ENCODE peak calls at places on chromosomes 13 and 19, in seven cellular contexts. M is HCT116; D is upper lobe of right lung; V is IMR-90; I is CD8-positive, alpha-beta T cell; F is psoas muscle; W is Peyer's patch. H is an unnamed sample. For H3K27me3, the result is how much of the 10 kb centered on the place peaks cover.

GRCh38 chr13:107117327-107118012 is 549.5 kb upstream of the ARGLU1 start:
- DNase-seq in D (no peak), F (no peak), I (no peak), W (no peak), M (no peak), V (peak), H (no peak)

GRCh38 chr13:69178000-69178399 is 929.6 kb upstream of the ATXN8OS start:
- DNase-seq in W (no peak), M (no peak), I (no peak), V (no peak), F (no peak), D (no peak), H (no peak)

GRCh38 chr19:14248578-14249011 is 42.6 kb upstream of the ADGRL1 start:
- DNase-seq in F (no peak), V (no peak), D (no peak), W (peak), I (peak), M (no peak), H (no peak)

GRCh38 chr13:47433461-47434005 is 536.7 kb upstream of the HTR2A start:
- DNase-seq in W (no peak), F (no peak), M (no peak), D (no peak), V (peak), I (no peak), H (no peak)

GRCh38 chr13:36559388-36559787 is 114.4 kb upstream of the SERTM1 start:
- DNase-seq in W (no peak), I (no peak), V (no peak), D (no peak), M (no peak), F (no peak), H (no peak)

GRCh38 chr19:29811125-29812079 is at the start of gene CCNE1:
- DNase-seq in F (peak), W (peak), M (peak), V (peak), D (peak), I (peak), H (peak)

GRCh38 chr13:108993346-108993745 is 363.9 kb downstream of the MYO16 start:
- DNase-seq in M (no peak), F (no peak), I (no peak), V (peak), D (no peak), W (no peak), H (no peak)

GRCh38 chr13:20191902-20192469 is 752 bp downstream of the GJB2 start:
- DNase-seq in I (no peak), W (no peak), F (no peak), D (no peak), V (no peak), M (no peak), H (no peak)

GRCh38 chr19:48613024-48613851 is 1.6 kb downstream of the FAM83E start:
- DNase-seq in M (no peak), W (no peak), F (peak), V (no peak), D (peak), I (no peak), H (no peak)

GRCh38 chr13:50125556-50126377 is 110.5 kb downstream of the KCNRG start:
- DNase-seq in M (peak), W (peak), F (peak), I (peak), D (peak), V (peak), H (no peak)

GRCh38 chr19:532578-533484 is 1.3 kb downstream of the CDC34 start:
- DNase-seq in M (peak), F (peak), V (peak), D (peak), W (no peak), I (peak), H (no peak)

GRCh38 chr13:38735655-38736440 is 49.0 kb downstream of the FREM2 start:
- DNase-seq in F (no peak), D (no peak), V (no peak), W (no peak), I (no peak), M (no peak), H (no peak)

GRCh38 chr13:34412817-34413365 is 529.2 kb upstream of the NBEA start:
- DNase-seq in I (no peak), F (no peak), M (no peak), V (no peak), D (no peak), W (no peak), H (peak)

GRCh38 chr13:113955235-113955634 is 18.6 kb downstream of the C13orf46 start:
- DNase-seq in I (no peak), M (no peak), V (no peak), F (peak), W (no peak), D (no peak), H (no peak)

GRCh38 chr19:47047272-47047930 is 1.0 kb downstream of the TMEM160 start:
- DNase-seq in W (no peak), F (no peak), M (no peak), I (no peak), D (no peak), V (no peak), H (no peak)

GRCh38 chr19:13303381-13304129 is 153.3 kb downstream of the IER2 start:
- DNase-seq in F (no peak), D (no peak), V (no peak), W (no peak), I (no peak), M (no peak), H (no peak)

GRCh38 chr13:92807343-92807742 is 419.3 kb upstream of the GPC6 start:
- DNase-seq in M (no peak), W (no peak), V (peak), D (no peak), I (no peak), F (no peak), H (no peak)

GRCh38 chr13:36345438-36346221 is 564 bp downstream of the SPART start:
- DNase-seq in F (peak), M (no peak), I (peak), V (peak), W (peak), D (peak), H (peak)

GRCh38 chr13:66693656-66694055 is 536.5 kb downstream of the PCDH9 start:
- DNase-seq in I (no peak), F (no peak), W (no peak), M (no peak), V (no peak), D (no peak), H (no peak)

GRCh38 chr13:34465423-34465922 is 476.6 kb upstream of the NBEA start:
- DNase-seq in V (no peak), W (no peak), F (no peak), I (no peak), M (no peak), D (no peak), H (no peak)

GRCh38 chr19:5805465-5806132 is 732 bp downstream of the NRTN start:
- DNase-seq in D (peak), V (peak), I (peak), M (no peak), F (no peak), W (peak), H (no peak)

GRCh38 chr19:31286491-31286890 is 62.7 kb downstream of the TSHZ3 start:
- DNase-seq in F (no peak), V (no peak), W (no peak), M (no peak), D (peak), I (no peak), H (no peak)

GRCh38 chr19:21668072-21668471 is 99.3 kb downstream of the ZNF100 start:
- DNase-seq in M (no peak), V (no peak), F (no peak), D (no peak), I (no peak), W (no peak), H (no peak)

GRCh38 chr13:89695343-89696257 is 1651.9 kb upstream of the MIR17HG start:
- DNase-seq in D (no peak), I (no peak), V (peak), F (no peak), W (no peak), M (peak), H (peak)

GRCh38 chr19:46205183-46205984 is 24.2 kb upstream of the IGFL1 start:
- DNase-seq in V (no peak), W (no peak), I (no peak), M (no peak), D (no peak), F (no peak), H (no peak)

GRCh38 chr19:46229442-46229841 is at the start of gene IGFL1:
- DNase-seq in W (no peak), D (no peak), I (no peak), M (no peak), F (no peak), V (no peak), H (no peak)

GRCh38 chr19:21568816-21569496 is 63.6 kb downstream of the ZNF429 start:
- DNase-seq in F (peak), M (no peak), W (peak), I (peak), D (peak), V (peak), H (peak)

GRCh38 chr13:106709509-106709908 is 141.6 kb upstream of the ARGLU1 start:
- DNase-seq in M (no peak), I (no peak), V (no peak), D (no peak), W (no peak), F (no peak), H (no peak)

GRCh38 chr13:113117335-113117872 is 5.2 kb upstream of the F10 start:
- DNase-seq in W (no peak), F (no peak), V (no peak), M (no peak), I (no peak), D (no peak), H (no peak)

GRCh38 chr13:40553356-40553755 is 113.1 kb downstream of the FOXO1 start:
- DNase-seq in D (no peak), W (no peak), F (no peak), I (no peak), M (no peak), V (no peak), H (no peak)

GRCh38 chr13:30224732-30225131 is 82.6 kb downstream of the KATNAL1 start:
- DNase-seq in W (no peak), I (no peak), D (no peak), F (no peak), M (peak), V (peak), H (no peak)

GRCh38 chr13:43516401-43516826 is 270.4 kb downstream of the ENOX1 start:
- DNase-seq in W (no peak), F (no peak), I (no peak), M (no peak), V (peak), D (no peak), H (no peak)

GRCh38 chr13:78608705-78609463 is 5.5 kb upstream of the POU4F1 start:
- DNase-seq in F (no peak), D (no peak), V (no peak), I (no peak), W (no peak), M (no peak), H (no peak)
- H3K27me3 ChIP-seq in F (half or more), D (half or more), V (half or more), I (under half), W (under half), M (under half), H (half or more)

GRCh38 chr13:25948910-25949309 is 102.9 kb downstream of the SHISA2 start:
- DNase-seq in D (no peak), M (no peak), I (no peak), W (no peak), F (no peak), V (no peak), H (no peak)

GRCh38 chr13:25943081-25943480 is 108.7 kb downstream of the SHISA2 start:
- DNase-seq in F (no peak), M (no peak), W (no peak), V (no peak), I (no peak), D (no peak), H (no peak)

GRCh38 chr13:25943666-25944065 is 108.2 kb downstream of the SHISA2 start:
- DNase-seq in V (no peak), I (no peak), D (no peak), M (no peak), F (no peak), W (no peak), H (peak)

GRCh38 chr13:25939961-25940687 is 111.7 kb downstream of the SHISA2 start:
- DNase-seq in F (no peak), W (no peak), I (no peak), V (no peak), M (no peak), D (no peak), H (no peak)

DNA sequence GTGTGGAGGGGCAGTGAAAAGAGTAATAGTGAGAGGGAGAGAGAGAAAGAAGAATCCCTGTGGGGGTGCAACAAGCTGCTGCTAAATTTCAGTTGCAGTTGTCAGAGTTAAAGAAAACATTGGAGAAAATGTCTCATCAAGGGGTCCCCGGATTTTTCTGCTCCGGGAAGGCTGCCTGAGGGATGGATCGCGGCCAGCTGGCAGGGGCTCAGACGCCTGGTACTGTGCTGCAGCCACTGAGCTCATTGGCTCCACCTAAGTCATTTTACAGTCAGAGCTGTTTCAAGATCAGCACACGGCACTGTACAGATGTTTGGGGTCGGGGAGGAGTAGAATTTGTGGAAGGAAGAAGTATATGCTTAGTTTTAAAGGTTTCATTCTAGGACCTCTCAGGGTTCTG is 106.2 kb downstream of the SHISA2 start:
- DNase-seq in I (no peak), W (no peak), D (no peak), V (no peak), F (no peak), M (no peak), H (no peak)
- H3K4me3 ChIP-seq in I (no peak), W (no peak), D (no peak), V (no peak), F (no peak), M (no peak), H (no peak)

DNA sequence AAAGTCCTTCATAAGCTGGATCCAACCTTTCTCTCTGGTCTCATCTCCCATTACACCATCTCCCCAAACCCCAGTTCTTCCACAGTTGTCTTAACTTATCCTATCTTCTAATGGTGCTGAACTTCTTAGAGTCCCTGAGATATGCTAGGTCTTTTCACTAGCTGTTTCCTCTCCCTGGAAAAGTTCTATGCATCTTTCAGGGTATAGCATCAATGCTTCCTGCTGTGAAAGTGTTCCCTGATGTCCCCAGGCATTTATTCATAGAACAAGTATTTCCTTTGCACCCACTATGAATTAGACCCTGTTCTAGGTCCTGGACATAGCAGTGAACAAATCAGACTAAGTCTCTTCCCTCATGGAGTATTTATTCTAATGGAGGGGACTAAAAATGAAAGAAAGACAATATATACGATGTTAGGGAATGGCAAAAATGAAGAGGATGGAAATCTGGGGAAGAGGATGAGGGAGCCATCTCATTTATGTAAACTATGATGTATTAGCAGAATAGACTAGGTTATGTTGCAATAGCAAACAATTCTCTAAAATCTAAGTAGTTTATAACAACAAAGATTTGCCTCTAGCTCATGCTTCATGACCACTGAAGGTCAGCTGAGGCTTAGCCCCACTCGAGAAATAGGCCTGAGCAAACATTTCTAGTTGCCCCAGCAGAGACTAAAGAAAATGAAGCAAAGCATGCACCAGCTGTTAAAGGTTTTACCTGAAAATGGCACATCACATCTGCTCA is 120.0 kb downstream of the CYSLTR2 start:
- DNase-seq in F (no peak), W (no peak), M (no peak), I (no peak), V (peak), D (no peak), H (no peak)
- TF ChIP-seq CTCF in F (no peak), W (no peak), M (no peak), I (no peak), V (no peak), D (no peak), H (no peak)

DNA sequence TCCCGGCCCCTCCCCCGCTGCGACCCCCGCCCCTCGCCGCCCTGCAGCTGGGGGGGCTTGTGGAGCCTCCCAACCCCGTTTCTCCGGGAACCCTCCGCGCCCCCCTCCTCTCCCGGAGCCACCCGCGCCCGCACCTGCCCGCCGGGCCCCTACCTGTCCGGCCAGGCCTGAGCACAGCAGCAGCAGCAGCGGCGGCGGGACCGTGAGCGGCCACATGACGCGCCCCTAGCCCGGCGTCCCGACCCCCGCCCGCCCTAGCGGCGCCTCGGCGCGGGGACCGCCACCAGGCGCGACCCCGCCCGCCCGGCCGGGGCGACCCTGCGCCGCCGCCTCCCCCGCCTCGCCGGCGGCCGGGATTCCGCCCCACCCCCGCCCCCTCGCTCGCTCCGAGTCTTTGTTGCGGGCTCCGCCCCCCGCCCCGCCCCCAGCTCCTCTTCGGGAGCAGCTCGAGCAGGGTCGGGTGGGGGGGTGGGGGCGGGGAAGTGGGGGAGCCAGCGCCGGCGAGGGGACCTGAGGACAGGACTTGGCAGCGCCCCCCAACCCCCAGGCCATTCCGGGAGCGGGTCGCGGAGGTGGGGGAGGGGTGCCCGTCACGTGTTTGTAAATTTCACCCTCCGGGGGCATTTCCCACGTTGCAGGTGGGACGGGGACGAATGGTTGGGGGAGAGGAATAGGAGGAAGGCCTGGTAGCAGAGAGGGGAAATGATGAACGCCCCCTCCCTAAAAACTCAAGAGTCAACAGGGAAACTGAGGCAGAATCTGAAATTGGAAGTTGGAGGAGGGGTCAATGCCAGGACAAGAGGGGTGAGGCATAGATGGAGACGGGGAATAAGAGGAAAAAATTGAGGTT is at the start of gene OLFM2:
- DNase-seq in I (no peak), V (no peak), D (no peak), W (no peak), M (no peak), F (peak), H (no peak)
- H3K27me3 ChIP-seq in I (under half), V (under half), D (under half), W (under half), M (under half), F (under half), H (under half)

DNA sequence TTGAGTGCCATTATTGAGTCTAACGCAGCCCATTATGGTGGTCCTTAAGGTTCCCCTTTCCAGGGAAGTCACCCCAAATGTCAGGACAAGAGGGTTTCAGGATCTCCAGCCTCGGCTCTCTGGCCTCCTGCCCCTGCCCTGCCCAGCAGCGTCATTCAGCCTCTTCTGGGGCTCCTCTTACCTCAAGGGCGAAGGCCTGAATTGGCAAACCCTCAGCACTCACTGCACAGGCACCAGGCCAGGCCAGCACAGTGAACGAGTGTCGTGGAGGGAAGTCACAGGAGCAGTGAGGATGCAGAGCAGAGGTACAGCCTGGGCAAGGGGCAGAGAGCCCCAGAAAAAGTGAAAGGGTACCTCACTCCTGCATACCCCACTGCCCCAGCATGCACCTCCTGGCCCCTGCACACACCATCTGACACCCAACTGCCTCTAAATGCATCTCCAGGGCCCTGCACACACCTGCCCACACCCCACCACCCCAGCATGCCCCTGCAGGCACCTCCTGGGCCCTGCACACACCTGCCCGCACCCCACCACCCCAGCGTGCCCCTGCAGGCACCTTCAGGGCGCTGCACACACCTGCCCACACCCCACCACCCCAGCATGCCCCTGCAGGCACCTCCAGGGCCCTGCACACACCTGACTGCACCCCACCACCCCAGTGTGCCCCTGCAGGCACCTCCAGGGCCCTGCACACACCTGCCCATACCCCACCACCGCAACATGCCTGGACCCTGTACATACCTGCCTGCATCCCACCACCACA is 19.8 kb downstream of the SLC25A42 start:
- DNase-seq in M (no peak), V (no peak), D (peak), W (no peak), F (peak), I (no peak), H (no peak)
- H3K4me3 ChIP-seq in M (no peak), V (no peak), D (no peak), W (no peak), F (no peak), I (no peak), H (no peak)

DNA sequence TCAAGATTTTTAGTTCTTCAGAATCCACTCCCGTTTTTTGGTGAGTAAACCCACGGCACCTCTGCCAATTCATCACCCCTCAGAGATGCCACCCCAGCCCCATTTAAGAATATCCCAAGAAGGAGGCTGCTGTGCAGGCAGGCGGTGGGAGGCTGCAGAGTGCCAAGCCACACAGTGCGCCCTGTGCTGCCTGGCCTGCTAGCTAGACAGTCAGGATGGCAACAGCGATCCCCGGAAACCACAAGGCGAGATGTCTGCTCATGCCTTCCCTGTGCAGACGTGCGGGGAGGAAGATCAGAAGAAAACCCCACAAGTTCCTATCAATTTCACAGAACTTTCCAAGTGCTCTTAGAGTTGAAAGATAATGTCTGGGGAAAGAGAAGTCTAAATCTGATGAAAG is 64.8 kb upstream of the GPR183 start:
- DNase-seq in D (no peak), W (peak), M (no peak), F (no peak), I (peak), V (no peak), H (no peak)
- TF ChIP-seq CTCF in D (no peak), W (no peak), M (no peak), F (no peak), I (no peak), V (no peak), H (no peak)